ENCODE peak calls at places on chromosomes 13 and 19, in nine cellular contexts. G, E, L, N, T, K, X, M and B are unnamed samples.

GRCh38 chr19:17926044-17926443 is 6.8 kb upstream of the CCDC124 start:
- DNase-seq in E (no peak), M (no peak), N (no peak), L (no peak), K (no peak), G (no peak), T (no peak), X (no peak), B (no peak)

GRCh38 chr19:38849147-38849745 is 540 bp downstream of the HNRNPL start:
- DNase-seq in E (peak; percentile 94), N (peak; percentile 98), G (peak; percentile 96), K (peak; percentile 98), X (peak; percentile 97), T (peak; percentile 98), L (peak; percentile 90), M (peak; percentile 94), B (peak; percentile 99)

GRCh38 chr13:32414580-32414979 is 13.3 kb downstream of the N4BP2L1 start:
- DNase-seq in T (no peak), N (no peak), X (no peak), L (no peak), G (no peak), E (no peak), M (no peak), K (no peak), B (no peak)

GRCh38 chr13:76019421-76020044 is 383.4 kb downstream of the LMO7 start:
- DNase-seq in G (no peak), L (no peak), E (peak; percentile 88), T (peak; percentile 61), X (no peak), K (peak; percentile 13), N (peak; percentile 12), M (no peak), B (peak; percentile 7)

GRCh38 chr13:107838592-107839161 is 376.7 kb downstream of the LIG4 start:
- DNase-seq in X (no peak), K (no peak), E (peak; percentile 34), G (no peak), N (no peak), L (no peak), M (no peak), T (no peak), B (no peak)

GRCh38 chr19:29478578-29479565 is 46.9 kb upstream of the VSTM2B start:
- DNase-seq in T (no peak), L (no peak), G (peak; percentile 43), E (peak; percentile 87), K (peak; percentile 56), X (no peak), N (no peak), M (no peak), B (peak; percentile 15)

GRCh38 chr13:39451860-39452301 is 151.1 kb downstream of the LHFPL6 start:
- DNase-seq in T (peak; percentile 91), X (peak; percentile 58), L (no peak), G (no peak), K (no peak), M (peak; percentile 24), E (no peak), N (peak; percentile 40), B (peak; percentile 49)

GRCh38 chr19:6298413-6298812 is 18.6 kb upstream of the MLLT1 start:
- DNase-seq in T (no peak), L (no peak), E (no peak), G (no peak), X (no peak), K (no peak), N (no peak), M (no peak), B (no peak)

GRCh38 chr19:16229322-16229641 is 31.6 kb downstream of the AP1M1 start:
- DNase-seq in T (no peak), N (no peak), E (no peak), X (no peak), L (no peak), M (no peak), K (no peak), G (no peak), B (no peak)

GRCh38 chr19:19382118-19382517 is 23.4 kb upstream of the GATAD2A start:
- DNase-seq in K (no peak), G (no peak), E (no peak), N (no peak), L (no peak), X (no peak), T (no peak), M (no peak), B (no peak)
- H3K4me1 ChIP-seq in K (peaks cover 19% of the 10 kb centered on the region), G (peaks cover 4% of the 10 kb centered on the region), E (peaks cover 19% of the 10 kb centered on the region), N (peaks cover 31% of the 10 kb centered on the region), L (peaks cover 38% of the 10 kb centered on the region), X (peaks cover 26% of the 10 kb centered on the region), T (peaks cover 14% of the 10 kb centered on the region), M (peaks cover 35% of the 10 kb centered on the region), B (peaks cover 2% of the 10 kb centered on the region)

GRCh38 chr13:67227131-67227983 is 2.8 kb downstream of the PCDH9 start:
- DNase-seq in X (no peak), E (no peak), K (no peak), T (no peak), M (no peak), G (no peak), N (no peak), L (no peak), B (no peak)
- H3K4me1 ChIP-seq in X (peaks cover 28% of the 10 kb centered on the region), E (peaks cover 17% of the 10 kb centered on the region), K (peaks cover 13% of the 10 kb centered on the region), T (peaks cover 3% of the 10 kb centered on the region), M (peaks cover 15% of the 10 kb centered on the region), G (peaks cover 5% of the 10 kb centered on the region), N (peaks cover 7% of the 10 kb centered on the region), L (peaks cover 27% of the 10 kb centered on the region), B (peaks cover 8% of the 10 kb centered on the region)

DNA sequence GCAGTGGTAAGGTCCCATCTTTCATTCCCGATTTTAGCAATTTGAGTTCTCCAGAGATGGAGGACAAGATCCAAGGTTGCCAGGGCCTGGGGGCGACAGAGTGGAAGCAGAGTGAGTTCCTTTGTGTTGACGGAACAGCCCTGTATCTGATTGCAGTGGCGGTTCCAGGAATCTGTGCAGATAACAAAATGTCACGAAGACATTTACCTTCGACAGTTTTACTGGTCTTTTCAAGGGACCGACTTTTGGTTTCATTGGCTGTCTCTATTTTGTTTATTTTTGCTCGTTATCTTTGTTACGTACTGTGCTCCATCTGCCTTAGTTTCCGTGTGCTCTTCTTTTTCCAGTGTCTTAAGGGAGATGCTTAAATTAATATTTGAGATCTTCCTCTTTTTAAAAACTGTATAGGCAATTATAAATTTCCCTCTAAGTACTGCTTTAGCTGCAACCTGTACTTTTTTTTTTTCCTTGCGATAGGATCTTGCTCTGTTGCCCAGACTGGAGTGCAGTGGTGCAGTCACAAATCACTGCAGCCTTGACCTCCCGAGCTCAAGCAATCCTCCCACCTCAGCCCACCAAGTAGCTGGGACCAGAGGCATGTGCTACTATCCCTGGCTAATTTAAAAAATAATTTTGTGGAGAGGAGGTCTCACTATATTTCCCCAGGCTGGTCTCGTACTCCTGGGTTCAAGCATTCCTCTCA is 23.2 kb downstream of the KDM4B start:
- DNase-seq in L (no peak), G (no peak), E (no peak), M (no peak), N (no peak), X (no peak), K (peak; percentile 27), T (no peak), B (no peak)
- H3K4me1 ChIP-seq in L (peaks cover 22% of the 10 kb centered on the region), G (peaks cover 15% of the 10 kb centered on the region), E (no peaks in the 10 kb centered on the region), M (peaks cover 21% of the 10 kb centered on the region), N (peaks cover 38% of the 10 kb centered on the region), X (peaks cover 26% of the 10 kb centered on the region), K (peaks cover 27% of the 10 kb centered on the region), T (no peaks in the 10 kb centered on the region), B (peaks cover 7% of the 10 kb centered on the region)

GRCh38 chr19:1261512-1261862 is 7.6 kb upstream of the CIRBP start:
- DNase-seq in E (peak; percentile 88), M (no peak), K (no peak), G (no peak), N (no peak), X (peak; percentile 36), L (no peak), T (peak; percentile 75), B (no peak)
- H3K4me1 ChIP-seq in E (peaks cover 61% of the 10 kb centered on the region), M (peaks cover 78% of the 10 kb centered on the region), K (peaks cover 95% of the 10 kb centered on the region), G (peaks cover 67% of the 10 kb centered on the region), N (peaks cover 79% of the 10 kb centered on the region), X (peaks cover 75% of the 10 kb centered on the region), L (peaks cover 78% of the 10 kb centered on the region), T (peaks cover 74% of the 10 kb centered on the region), B (peaks cover 35% of the 10 kb centered on the region)

DNA sequence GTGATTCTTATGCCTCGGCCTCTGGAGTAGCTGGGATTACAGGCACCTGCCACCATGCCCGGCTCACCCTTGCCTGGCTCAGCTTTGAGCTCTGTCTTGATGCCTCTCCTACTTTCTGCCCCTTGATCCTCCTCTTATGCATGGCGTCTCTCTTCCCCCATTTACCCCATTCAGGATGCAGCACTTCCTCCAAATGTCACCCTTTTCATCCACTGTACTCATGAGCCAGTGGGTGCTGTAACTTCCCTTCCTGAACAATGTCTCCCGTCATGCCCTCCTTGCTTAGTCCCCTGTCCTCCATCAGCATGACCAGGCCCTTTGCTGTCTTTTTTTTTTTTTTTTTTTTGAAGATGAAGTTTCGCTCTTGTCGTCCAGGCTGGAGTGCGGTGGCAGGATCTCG is 3.4 kb upstream of the SIGLEC9 start:
- DNase-seq in M (no peak), L (no peak), G (no peak), X (no peak), N (no peak), E (no peak), T (no peak), K (no peak), B (no peak)
- H3K4me1 ChIP-seq in M (no peaks in the 10 kb centered on the region), L (no peaks in the 10 kb centered on the region), G (no peaks in the 10 kb centered on the region), X (no peaks in the 10 kb centered on the region), N (no peaks in the 10 kb centered on the region), E (no peaks in the 10 kb centered on the region), T (no peaks in the 10 kb centered on the region), K (peaks cover 19% of the 10 kb centered on the region), B (no peaks in the 10 kb centered on the region)

GRCh38 chr13:112719016-112719415 is 29.2 kb downstream of the ATP11A start:
- DNase-seq in T (no peak), N (no peak), G (no peak), X (no peak), K (no peak), E (no peak), L (no peak), M (peak; percentile 5), B (no peak)
- H3K4me1 ChIP-seq in T (no peaks in the 10 kb centered on the region), N (peaks cover 27% of the 10 kb centered on the region), G (no peaks in the 10 kb centered on the region), X (peaks cover 23% of the 10 kb centered on the region), K (peaks cover 32% of the 10 kb centered on the region), E (peaks cover 47% of the 10 kb centered on the region), L (peaks cover 8% of the 10 kb centered on the region), M (peaks cover 3% of the 10 kb centered on the region), B (peaks cover 7% of the 10 kb centered on the region)

DNA sequence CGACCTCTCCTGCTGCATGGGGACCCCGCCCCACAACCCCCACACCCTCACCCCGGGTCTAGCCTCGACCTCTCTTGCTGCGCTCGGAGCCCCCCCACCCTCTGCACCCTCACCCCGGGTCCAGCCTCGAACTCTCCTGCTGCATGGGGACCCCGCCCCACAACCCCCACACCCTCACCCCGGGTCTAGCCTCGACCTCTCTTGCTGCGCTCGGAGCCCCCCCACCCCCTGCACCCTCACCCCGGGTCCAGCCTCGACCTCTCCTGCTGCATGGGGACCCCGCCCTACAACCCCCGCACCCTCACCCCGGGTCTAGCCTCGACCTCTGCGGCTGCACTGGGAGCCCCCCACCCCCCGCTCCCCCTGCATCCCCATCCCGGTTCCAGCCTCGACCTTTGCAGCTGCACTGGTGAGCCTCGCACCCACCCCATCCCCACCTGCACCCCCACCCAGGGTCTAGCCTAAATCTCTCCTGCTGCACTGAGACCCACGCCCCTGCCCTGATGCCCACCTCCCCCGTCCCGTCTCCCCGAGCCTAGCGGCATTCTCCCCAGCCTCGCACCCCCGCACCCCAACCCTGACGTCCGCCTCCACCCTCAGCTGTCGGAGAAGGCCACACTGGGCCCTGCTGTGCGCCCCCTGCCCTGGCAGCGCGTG is 1.8 kb downstream of the CFD start:
- DNase-seq in N (no peak), X (no peak), E (no peak), G (no peak), K (no peak), L (no peak), T (no peak), M (no peak), B (no peak)
- H3K4me1 ChIP-seq in N (peaks cover 5% of the 10 kb centered on the region), X (peaks cover 4% of the 10 kb centered on the region), E (no peaks in the 10 kb centered on the region), G (peaks cover 2% of the 10 kb centered on the region), K (peaks cover 65% of the 10 kb centered on the region), L (peaks cover 11% of the 10 kb centered on the region), T (peaks cover 9% of the 10 kb centered on the region), M (peaks cover 24% of the 10 kb centered on the region), B (peaks cover 4% of the 10 kb centered on the region)

GRCh38 chr19:41872775-41873647 is 4.1 kb upstream of the CD79A start:
- DNase-seq in N (peak; percentile 61), K (peak; percentile 85), T (peak; percentile 81), E (peak; percentile 96), L (no peak), X (peak; percentile 53), M (no peak), G (no peak), B (peak; percentile 74)
- H3K4me1 ChIP-seq in N (peaks cover 37% of the 10 kb centered on the region), K (peaks cover 38% of the 10 kb centered on the region), T (peaks cover 27% of the 10 kb centered on the region), E (peaks cover under 1% of the 10 kb centered on the region), L (no peaks in the 10 kb centered on the region), X (peaks cover 27% of the 10 kb centered on the region), M (no peaks in the 10 kb centered on the region), G (no peaks in the 10 kb centered on the region), B (no peaks in the 10 kb centered on the region)